ENCODE peak calls at places on chromosomes 6 and 20, in five cellular contexts. Q, F, A, U and H are unnamed samples.

GRCh38 chr6:162871966-162872365 is 144.2 kb downstream of the PACRG start:
- DNase-seq in Q (no peak), F (no peak), A (peak; percentile 77), U (no peak), H (no peak)

GRCh38 chr6:140050232-140050995 is 676.0 kb upstream of the CITED2 start:
- DNase-seq in Q (no peak), F (peak; percentile 9), A (peak; percentile 84), U (peak; percentile 67), H (peak; percentile 80)

GRCh38 chr6:54282186-54282585 is 26.1 kb upstream of the TINAG start:
- DNase-seq in Q (no peak), F (no peak), A (peak; percentile 88), U (peak; percentile 72), H (peak; percentile 31)

GRCh38 chr20:59007758-59008511 is 881 bp upstream of the CTSZ start:
- DNase-seq in Q (no peak), F (no peak), A (no peak), U (peak; percentile 48), H (no peak)

GRCh38 chr20:19071902-19072498 is 140.4 kb upstream of the SLC24A3 start:
- DNase-seq in Q (no peak), F (no peak), A (no peak), U (no peak), H (no peak)

GRCh38 chr6:29602564-29603361 is 17.8 kb downstream of the OR2H2 start:
- DNase-seq in Q (peak; percentile 42), F (no peak), A (peak; percentile 16), U (no peak), H (peak; percentile 58)

GRCh38 chr20:37567671-37568588 is 40.3 kb upstream of the BLCAP start:
- DNase-seq in Q (no peak), F (no peak), A (no peak), U (peak; percentile 12), H (peak; percentile 77)

GRCh38 chr6:164078551-164079274 is 664.2 kb downstream of the QKI start:
- DNase-seq in Q (no peak), F (no peak), A (no peak), U (no peak), H (no peak)

GRCh38 chr6:124903797-124904196 is 58.4 kb upstream of the RNF217 start:
- DNase-seq in Q (no peak), F (no peak), A (no peak), U (no peak), H (no peak)

GRCh38 chr20:59583428-59584277 is 20.7 kb upstream of the PHACTR3 start:
- DNase-seq in Q (no peak), F (peak; percentile 49), A (no peak), U (peak; percentile 33), H (peak; percentile 70)

GRCh38 chr20:32006841-32007786 is 3.1 kb upstream of the CCM2L start:
- DNase-seq in Q (no peak), F (no peak), A (no peak), U (no peak), H (peak; percentile 38)

GRCh38 chr20:63322146-63322922 is 29.3 kb downstream of the COL20A1 start:
- DNase-seq in Q (no peak), F (no peak), A (no peak), U (no peak), H (no peak)

GRCh38 chr6:104326173-104327001 is 533.3 kb downstream of the HACE1 start:
- DNase-seq in Q (no peak), F (no peak), A (peak; percentile 23), U (no peak), H (peak; percentile 65)

GRCh38 chr6:121430514-121431460 is 4.7 kb upstream of the GJA1 start:
- DNase-seq in Q (peak; percentile 23), F (no peak), A (peak; percentile 41), U (peak; percentile 30), H (peak; percentile 69)

GRCh38 chr6:447381-448165 is 56.0 kb downstream of the IRF4 start:
- DNase-seq in Q (no peak), F (no peak), A (no peak), U (no peak), H (no peak)

GRCh38 chr6:134647861-134648260 is 302.0 kb downstream of the ALDH8A1 start:
- DNase-seq in Q (no peak), F (no peak), A (no peak), U (no peak), H (peak; percentile 87)

GRCh38 chr20:1191289-1191688 is 6.5 kb upstream of the TMEM74B start:
- DNase-seq in Q (no peak), F (no peak), A (no peak), U (no peak), H (no peak)